ENCODE peak calls at places on chromosomes 1 and 21, in seven cellular contexts. X, N, B, O, Z, R and I are unnamed samples.
A peak's percentile ranks its signal among the peaks of the same experiment; 100 is the strongest.

GRCh38 chr1:235327559-235328270 is at the start of gene ARID4B:
- DNase-seq in O (no peak), B (no peak), R (no peak), X (peak; percentile 77), N (no peak), Z (peak; percentile 82), I (peak; percentile 87)

GRCh38 chr1:30888391-30888790 is 20.2 kb downstream of the SDC3 start:
- DNase-seq in R (no peak), N (no peak), O (peak; percentile 96), X (peak; percentile 71), B (no peak), Z (no peak), I (peak; percentile 86)

GRCh38 chr21:34511787-34512451 is at the start of gene KCNE1:
- DNase-seq in N (no peak), B (no peak), X (peak; percentile 28), Z (no peak), O (no peak), R (no peak), I (no peak)

GRCh38 chr1:14524816-14525215 is 73.7 kb upstream of the KAZN start:
- DNase-seq in N (no peak), X (no peak), R (no peak), Z (no peak), B (no peak), O (no peak), I (no peak)

GRCh38 chr1:172549621-172550280 is 16.8 kb downstream of the SUCO start:
- DNase-seq in N (no peak), O (no peak), Z (no peak), R (no peak), B (peak; percentile 7), X (no peak), I (no peak)

GRCh38 chr1:199243423-199244061 is 604.7 kb downstream of the PTPRC start:
- DNase-seq in X (peak; percentile 50), Z (peak; percentile 47), R (peak; percentile 47), N (peak; percentile 42), B (peak; percentile 71), O (peak; percentile 43), I (peak; percentile 83)

GRCh38 chr1:31055953-31056352 is 9.6 kb downstream of the PUM1 start:
- DNase-seq in R (no peak), X (no peak), B (no peak), N (no peak), O (no peak), Z (no peak), I (no peak)

GRCh38 chr1:184473176-184473966 is 86.5 kb downstream of the C1orf21 start:
- DNase-seq in Z (no peak), R (no peak), X (no peak), O (no peak), B (no peak), N (no peak), I (no peak)

GRCh38 chr1:77218477-77219165 is 609 bp downstream of the PIGK start:
- DNase-seq in B (peak; percentile 2), X (no peak), N (peak; percentile 3), R (no peak), Z (no peak), O (peak; percentile 27), I (peak; percentile 71)

GRCh38 chr1:33346921-33347649 is 26.2 kb upstream of the A3GALT2 start:
- DNase-seq in B (peak; percentile 81), N (no peak), Z (no peak), O (peak; percentile 94), R (no peak), X (no peak), I (peak; percentile 95)

GRCh38 chr1:201131398-201131797 is 4.4 kb upstream of the ASCL5 start:
- DNase-seq in X (no peak), R (no peak), B (no peak), O (no peak), Z (no peak), N (no peak), I (no peak)

GRCh38 chr1:6273380-6273891 is 12.5 kb upstream of the GPR153 start:
- DNase-seq in R (no peak), Z (peak; percentile 77), O (peak; percentile 74), N (no peak), X (no peak), B (peak; percentile 57), I (no peak)

GRCh38 chr1:58857673-58858343 is 74.0 kb upstream of the JUN start:
- DNase-seq in O (no peak), X (no peak), Z (no peak), R (no peak), N (peak; percentile 18), B (no peak), I (no peak)

GRCh38 chr1:30417701-30418425 is 305.5 kb downstream of the MATN1 start:
- DNase-seq in N (peak; percentile 6), Z (no peak), B (no peak), R (no peak), X (no peak), O (no peak), I (no peak)

GRCh38 chr1:24900486-24900849 is 29.6 kb downstream of the RUNX3 start:
- DNase-seq in X (no peak), B (no peak), Z (peak; percentile 34), O (no peak), N (peak; percentile 46), R (no peak), I (no peak)

GRCh38 chr1:13624526-13624925 is 40.9 kb downstream of the PDPN start:
- DNase-seq in N (no peak), Z (no peak), X (no peak), R (no peak), B (no peak), O (no peak), I (no peak)

GRCh38 chr1:210123383-210123782 is 109.2 kb upstream of the SERTAD4 start:
- DNase-seq in Z (no peak), N (no peak), X (no peak), R (no peak), O (no peak), B (no peak), I (peak; percentile 55)

GRCh38 chr1:169624122-169624521 is 5.8 kb downstream of the SELP start:
- DNase-seq in O (no peak), R (no peak), X (no peak), N (no peak), B (no peak), Z (no peak), I (no peak)

GRCh38 chr1:214464303-214465287 is 86.8 kb downstream of the PTPN14 start:
- DNase-seq in Z (no peak), O (no peak), R (no peak), N (no peak), B (no peak), X (no peak), I (no peak)